ENCODE peak calls at places on chromosomes 2 and 18, in four cellular contexts. P is GM23338, T is fibroblast of lung, G is GM23248. X is an unnamed sample.
A peak's percentile ranks its signal among the peaks of the same experiment; 100 is the strongest.

GRCh38 chr18:6056171-6056932 is 161.0 kb upstream of the TMEM200C start:
- DNase-seq in P (no peak), G (peak; percentile 75), T (peak; percentile 75), X (peak; percentile 25)

GRCh38 chr2:46779447-46779941 is 136.1 kb downstream of the MCFD2 start:
- DNase-seq in G (peak; percentile 67), P (no peak), T (peak; percentile 70), X (no peak)

GRCh38 chr2:88265352-88265960 is 95.3 kb downstream of the THNSL2 start:
- DNase-seq in P (no peak), T (peak; percentile 0), G (peak; percentile 57), X (no peak)

GRCh38 chr18:75130591-75131274 is 78.2 kb downstream of the PTGR3 start:
- DNase-seq in G (no peak), P (no peak), T (no peak), X (peak; percentile 11)

GRCh38 chr18:46756172-46756558 is 688 bp downstream of the ST8SIA5 start:
- DNase-seq in P (peak; percentile 55), G (peak; percentile 7), T (no peak), X (no peak)

GRCh38 chr2:212712466-212712865 is 173.9 kb upstream of the ERBB4 start:
- DNase-seq in G (no peak), P (no peak), T (peak; percentile 16), X (no peak)

GRCh38 chr2:53509827-53510785 is 257.5 kb upstream of the CHAC2 start:
- DNase-seq in T (no peak), P (peak; percentile 46), G (no peak), X (peak; percentile 65)

GRCh38 chr2:219709261-219709867 is 81.9 kb downstream of the SLC4A3 start:
- DNase-seq in P (no peak), T (no peak), G (no peak), X (no peak)

GRCh38 chr2:11634584-11634983 is 35.4 kb downstream of the NTSR2 start:
- DNase-seq in T (no peak), G (no peak), P (no peak), X (no peak)

GRCh38 chr2:17441790-17442189 is 76.5 kb downstream of the RAD51AP2 start:
- DNase-seq in T (peak; percentile 47), G (no peak), P (no peak), X (no peak)

GRCh38 chr2:235216901-235217300 is 265.1 kb downstream of the SH3BP4 start:
- DNase-seq in P (no peak), T (peak; percentile 16), G (peak; percentile 78), X (no peak)

DNA sequence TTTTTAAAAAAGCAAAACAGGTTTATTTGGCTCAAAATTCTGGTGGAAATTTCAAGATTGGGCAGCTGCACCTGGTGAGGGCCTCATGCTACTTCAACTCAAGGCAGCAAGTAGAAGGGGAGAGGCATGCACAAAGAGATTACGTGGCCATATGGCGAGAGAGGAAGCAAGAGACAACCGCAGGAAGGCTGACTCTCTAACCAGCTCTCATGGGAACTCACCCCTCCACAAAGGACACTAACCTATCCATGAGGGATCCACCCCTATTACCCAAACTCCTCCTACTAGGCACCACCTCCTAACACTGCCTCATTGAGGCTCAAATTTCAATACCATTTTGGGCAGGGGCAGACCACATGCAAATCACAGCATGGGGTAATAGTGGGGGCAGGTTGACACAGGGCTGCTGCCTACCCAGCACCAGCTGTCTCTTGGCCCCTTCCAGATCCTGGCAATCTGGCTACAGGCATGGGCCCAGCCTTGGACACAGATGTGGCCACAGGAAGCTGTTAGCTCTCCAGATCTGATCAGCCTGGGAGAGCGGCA is 2.0 kb upstream of the CAPN10 start:
- DNase-seq in P (peak; percentile 65), G (peak; percentile 19), T (peak; percentile 33), X (peak; percentile 12)
- H3K4me3 ChIP-seq in P (peak overlapping the region; percentile 94), G (peak overlapping the region; percentile 88), T (peak overlapping the region; percentile 82), X (no peak overlapping the region)

DNA sequence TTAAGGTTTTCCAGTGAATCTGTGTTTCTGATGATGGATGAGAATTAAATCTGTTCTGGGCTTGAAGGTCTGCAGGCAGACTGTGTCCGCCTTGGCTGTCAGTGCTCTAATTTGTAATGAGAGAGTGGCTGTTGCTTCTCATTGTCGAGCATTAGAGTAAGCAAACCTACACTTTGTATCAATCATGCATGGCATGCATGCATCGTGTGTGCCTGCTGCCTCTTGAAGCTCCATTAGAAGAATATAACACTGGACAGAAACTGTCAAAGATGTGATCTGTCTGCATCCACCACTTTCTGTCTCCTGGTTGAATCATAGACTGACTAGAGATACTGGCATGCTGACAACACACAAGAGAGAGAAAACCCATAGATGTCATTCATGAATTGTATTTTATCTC is 275.0 kb upstream of the NXPH2 start:
- DNase-seq in P (no peak), T (no peak), G (no peak), X (no peak)
- H3K4me2 ChIP-seq in P (no peak overlapping the region), T (no peak overlapping the region), G (no peak overlapping the region), X (no peak overlapping the region)

DNA sequence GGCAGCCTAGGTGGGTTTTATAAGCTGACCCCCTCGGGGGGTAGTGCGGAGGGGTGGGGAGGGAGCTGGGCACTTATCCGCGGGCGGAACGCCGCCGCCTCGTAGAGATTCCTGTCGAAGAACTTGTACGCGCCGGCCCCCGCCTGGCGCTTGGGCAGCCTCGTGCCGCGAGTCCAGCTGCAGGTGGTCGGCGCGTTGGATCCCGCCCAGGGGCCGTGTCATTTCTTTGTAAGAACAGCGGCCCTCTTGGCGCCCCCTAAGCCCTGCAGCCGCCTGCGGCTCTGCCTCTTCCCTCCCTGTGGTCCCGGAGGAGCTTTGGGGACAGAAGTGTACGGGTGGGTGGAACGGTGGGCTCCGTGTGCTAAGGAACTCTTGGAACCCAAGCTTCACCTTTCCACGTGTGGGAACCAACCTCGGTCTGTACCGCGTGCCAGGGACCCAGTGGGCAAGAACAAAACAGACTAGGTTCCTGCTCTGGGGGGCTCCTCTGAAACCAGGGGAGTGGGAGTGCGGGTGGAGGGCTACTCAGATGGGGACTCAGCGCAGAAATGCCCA is 1.2 kb downstream of the GPC1 start:
- DNase-seq in P (peak; percentile 70), G (peak; percentile 62), T (peak; percentile 49), X (peak; percentile 75)
- TF ChIP-seq EZH2 in P (no peak), G (no peak), T (no peak), X (no peak)

GRCh38 chr18:13614701-13615288 is 111.6 kb downstream of the FAM210A start:
- DNase-seq in P (no peak), G (no peak), T (no peak), X (no peak)
- H3K4me3 ChIP-seq in P (no peak overlapping the region), G (no peak overlapping the region), T (no peak overlapping the region), X (no peak overlapping the region)

DNA sequence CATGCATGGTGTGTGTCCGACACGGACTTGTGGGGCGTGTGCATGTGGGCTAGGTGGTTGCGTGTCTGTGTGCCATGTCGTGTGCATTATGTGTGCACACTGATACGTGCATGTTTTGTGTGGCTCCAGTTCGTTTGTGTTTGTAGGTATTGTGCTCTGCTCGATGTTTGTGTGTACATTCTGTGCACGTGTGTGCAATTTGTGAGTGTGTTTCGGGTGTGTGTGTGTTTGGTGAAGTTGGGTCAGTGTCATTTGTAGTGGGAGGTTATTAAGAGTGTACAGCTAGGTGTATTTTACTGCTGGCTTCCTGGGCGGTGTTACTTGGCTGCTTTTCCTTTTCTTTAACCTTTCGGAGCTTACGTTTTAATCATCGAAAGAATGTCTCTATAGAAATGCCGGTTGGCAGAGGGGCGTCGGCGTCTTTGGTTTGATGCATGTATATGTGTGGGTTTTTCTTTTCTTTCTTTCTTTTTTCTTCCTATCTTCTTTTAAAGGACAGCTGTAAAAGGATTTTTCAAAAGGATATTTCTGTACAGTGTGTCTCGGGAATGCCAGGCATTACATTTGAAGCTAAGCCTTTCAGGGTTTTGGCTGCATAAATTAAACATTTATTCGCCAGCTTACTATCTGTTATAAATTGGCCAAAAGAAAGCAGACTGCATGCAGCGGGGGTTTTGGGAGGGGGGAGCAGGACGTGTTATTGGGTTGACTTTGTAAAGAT is 1.3 kb downstream of the ASXL3 start:
- DNase-seq in T (peak; percentile 23), P (peak; percentile 46), G (no peak), X (peak; percentile 67)
- H3K4me2 ChIP-seq in T (peak overlapping the region; percentile 87), P (peak overlapping the region; percentile 89), G (no peak overlapping the region), X (peak overlapping the region; percentile 73)